ENCODE peak calls at places on chromosomes 13 and 19, in nine cellular contexts. X, N, C, S, L, T, D, Q and K are unnamed samples.
A peak's percentile ranks its signal among the peaks of the same experiment; 100 is the strongest.

GRCh38 chr13:73610799-73611592 is 523.2 kb downstream of the KLF12 start:
- DNase-seq in S (no peak), N (no peak), L (no peak), C (no peak), D (no peak), T (no peak), X (no peak), Q (no peak), K (no peak)

GRCh38 chr19:31330761-31331160 is 18.5 kb downstream of the TSHZ3 start:
- DNase-seq in T (no peak), S (no peak), Q (no peak), X (no peak), D (no peak), C (no peak), N (no peak), L (no peak), K (no peak)

GRCh38 chr19:48656840-48657474 is 11.0 kb upstream of the CA11 start:
- DNase-seq in N (no peak), S (no peak), D (no peak), Q (peak; percentile 68), X (no peak), L (peak; percentile 83), C (peak; percentile 89), T (no peak), K (no peak)

GRCh38 chr19:53898166-53898565 is 10.9 kb upstream of the CACNG7 start:
- DNase-seq in L (no peak), N (no peak), D (peak; percentile 63), C (no peak), S (no peak), Q (no peak), X (no peak), T (no peak), K (no peak)

GRCh38 chr13:79660361-79660760 is 179.4 kb downstream of the NDFIP2 start:
- DNase-seq in Q (no peak), N (no peak), X (no peak), S (no peak), L (no peak), D (no peak), T (no peak), C (no peak), K (no peak)

GRCh38 chr13:26679411-26679810 is 81.2 kb downstream of the GPR12 start:
- DNase-seq in L (peak; percentile 24), N (no peak), T (no peak), Q (no peak), S (no peak), X (no peak), D (no peak), C (peak; percentile 58), K (no peak)

GRCh38 chr19:30024091-30024490 is 82.1 kb downstream of the URI1 start:
- DNase-seq in D (no peak), N (no peak), S (no peak), T (no peak), C (no peak), X (no peak), L (no peak), Q (no peak), K (no peak)

GRCh38 chr19:5036733-5037681 is 68.1 kb downstream of the KDM4B start:
- DNase-seq in N (peak; percentile 65), X (no peak), L (no peak), Q (no peak), S (peak; percentile 54), T (no peak), D (no peak), C (no peak), K (no peak)

GRCh38 chr19:15124572-15125231 is 17.5 kb downstream of the SYDE1 start:
- DNase-seq in S (no peak), N (no peak), C (no peak), D (peak; percentile 87), X (no peak), T (no peak), Q (no peak), L (no peak), K (no peak)

GRCh38 chr19:1904385-1905070 is 671 bp upstream of the ADAT3 start:
- DNase-seq in D (peak; percentile 92), C (peak; percentile 44), S (peak; percentile 68), N (no peak), T (peak; percentile 55), X (no peak), Q (peak; percentile 51), L (no peak), K (no peak)

GRCh38 chr13:79401259-79402071 is 4.6 kb downstream of the RBM26 start:
- DNase-seq in S (no peak), C (no peak), T (no peak), Q (no peak), D (no peak), L (no peak), N (no peak), X (no peak), K (no peak)

GRCh38 chr13:57045816-57046691 is 94.7 kb upstream of the PRR20A start:
- DNase-seq in X (no peak), T (no peak), Q (no peak), C (no peak), N (no peak), D (no peak), S (peak; percentile 4), L (no peak), K (no peak)

GRCh38 chr13:103540394-103540793 is 474.2 kb upstream of the SLC10A2 start:
- DNase-seq in Q (no peak), D (no peak), C (no peak), N (no peak), X (no peak), L (no peak), S (no peak), T (no peak), K (no peak)

GRCh38 chr13:103537616-103538015 is 471.4 kb upstream of the SLC10A2 start:
- DNase-seq in L (no peak), X (no peak), T (no peak), N (no peak), D (no peak), C (no peak), S (no peak), Q (no peak), K (no peak)

GRCh38 chr13:103539721-103540120 is 473.5 kb upstream of the SLC10A2 start:
- DNase-seq in Q (no peak), D (no peak), C (no peak), L (no peak), N (no peak), T (no peak), X (no peak), S (no peak), K (no peak)

GRCh38 chr13:103542648-103543047 is 476.4 kb upstream of the SLC10A2 start:
- DNase-seq in X (no peak), N (no peak), Q (no peak), L (no peak), T (no peak), D (no peak), S (no peak), C (no peak), K (no peak)

GRCh38 chr13:103539265-103539664 is 473.0 kb upstream of the SLC10A2 start:
- DNase-seq in L (no peak), N (peak; percentile 75), Q (no peak), D (peak; percentile 26), T (no peak), C (no peak), X (peak; percentile 5), S (peak; percentile 75), K (peak; percentile 9)
- TF ChIP-seq CTCF in L (no peak), N (peak; percentile 34), Q (no peak), D (peak; percentile 25), T (no peak), C (no peak), X (no peak), S (no peak), K (peak; percentile 19)

DNA sequence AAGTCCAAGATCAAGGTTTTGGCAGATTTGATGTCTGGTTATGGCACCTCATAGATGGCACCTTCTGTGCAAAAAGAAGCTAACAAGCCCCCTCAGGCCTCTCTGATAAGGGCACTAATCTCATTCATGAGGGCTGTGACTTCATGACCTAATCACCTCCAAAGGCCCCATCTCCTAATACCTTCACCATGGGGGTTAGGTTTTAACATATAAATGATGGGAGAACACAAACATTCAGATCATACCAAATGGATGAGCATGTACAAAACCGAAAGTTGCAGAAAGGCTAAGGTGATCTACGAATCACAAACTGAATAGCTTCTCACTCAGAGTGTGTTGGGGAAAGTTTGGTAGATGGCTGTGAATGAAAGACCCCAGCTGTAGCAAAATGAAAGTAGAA is 217.4 kb downstream of the TBC1D4 start:
- DNase-seq in C (no peak), Q (no peak), S (no peak), L (no peak), D (peak; percentile 26), T (no peak), X (no peak), N (no peak), K (no peak)
- TF ChIP-seq CTCF in C (no peak), Q (no peak), S (no peak), L (no peak), D (no peak), T (no peak), X (no peak), N (no peak), K (no peak)

DNA sequence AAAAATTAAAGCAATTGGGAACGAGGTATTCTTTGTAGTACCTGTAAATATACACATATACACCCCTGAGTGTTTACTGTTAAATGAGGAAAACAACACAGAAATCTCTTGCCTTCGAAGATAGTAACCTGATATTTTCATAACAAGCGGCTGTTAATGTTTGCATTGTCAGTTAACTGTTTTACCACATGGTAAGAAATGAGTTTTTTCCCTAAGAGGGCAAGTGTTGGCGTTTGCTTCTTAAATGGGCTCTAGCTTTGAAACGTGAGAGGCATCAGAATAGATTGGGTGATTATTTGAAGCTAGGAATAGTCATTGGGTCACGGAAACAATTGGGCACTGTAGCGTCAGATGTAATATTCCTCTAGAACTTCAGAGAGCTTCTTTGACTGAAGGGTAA is 22.0 kb upstream of the UPF3A start:
- DNase-seq in T (no peak), X (no peak), N (no peak), D (no peak), L (no peak), Q (no peak), C (no peak), S (no peak), K (no peak)
- TF ChIP-seq CTCF in T (no peak), X (no peak), N (no peak), D (no peak), L (no peak), Q (no peak), C (no peak), S (no peak), K (no peak)

GRCh38 chr19:13826652-13827235 is 31.5 kb downstream of the ZSWIM4 start:
- DNase-seq in L (no peak), T (no peak), N (no peak), C (no peak), Q (no peak), D (no peak), S (no peak), X (no peak), K (no peak)

GRCh38 chr19:13824703-13825102 is 29.5 kb downstream of the ZSWIM4 start:
- DNase-seq in N (no peak), X (no peak), T (no peak), S (no peak), D (no peak), C (no peak), Q (no peak), L (no peak), K (no peak)

GRCh38 chr19:13827656-13828055 is 32.4 kb downstream of the ZSWIM4 start:
- DNase-seq in L (no peak), D (no peak), C (no peak), S (no peak), T (no peak), Q (no peak), N (no peak), X (no peak), K (no peak)

GRCh38 chr19:13823901-13824300 is 28.7 kb downstream of the ZSWIM4 start:
- DNase-seq in Q (no peak), D (no peak), N (no peak), T (no peak), C (no peak), X (no peak), L (no peak), S (no peak), K (no peak)

GRCh38 chr19:13825489-13826475 is 30.5 kb downstream of the ZSWIM4 start:
- DNase-seq in D (peak; percentile 96), L (no peak), N (peak; percentile 75), X (no peak), S (peak; percentile 48), T (no peak), Q (no peak), C (no peak), K (no peak)
- TF ChIP-seq CTCF in D (peak; percentile 43), L (no peak), N (no peak), X (no peak), S (no peak), T (no peak), Q (no peak), C (no peak), K (no peak)